ENCODE peak calls at places on chromosomes 7 and 10, in seven cellular contexts. S, A, F, X, W, Q and R are unnamed samples.

GRCh38 chr7:80387634-80388033 is 124.2 kb downstream of the GNAT3 start:
- DNase-seq in S (no peak), A (no peak), F (no peak), X (no peak), W (no peak), Q (no peak), R (no peak)

GRCh38 chr10:86600296-86600695 is 54.1 kb upstream of the OPN4 start:
- DNase-seq in S (no peak), A (no peak), F (no peak), X (no peak), W (no peak), Q (no peak), R (no peak)

GRCh38 chr10:102434251-102434913 is 2.0 kb upstream of the CUEDC2 start:
- DNase-seq in S (no peak), A (no peak), F (no peak), X (no peak), W (no peak), Q (no peak), R (no peak)

GRCh38 chr10:117442944-117443676 is 67.9 kb upstream of the PDZD8 start:
- DNase-seq in S (peak; percentile 84), A (peak; percentile 97), F (no peak), X (peak; percentile 47), W (no peak), Q (peak; percentile 80), R (peak; percentile 92)

GRCh38 chr10:83373659-83374058 is 765.6 kb upstream of the GHITM start:
- DNase-seq in S (no peak), A (no peak), F (no peak), X (no peak), W (no peak), Q (no peak), R (no peak)

GRCh38 chr10:5814110-5815107 is 1.2 kb upstream of the GDI2 start:
- DNase-seq in S (no peak), A (no peak), F (no peak), X (no peak), W (no peak), Q (no peak), R (no peak)

GRCh38 chr10:1737222-1738061 is at the start of gene ADARB2:
- DNase-seq in S (no peak), A (no peak), F (no peak), X (no peak), W (no peak), Q (no peak), R (no peak)

GRCh38 chr10:4061441-4061951 is 276.5 kb upstream of the KLF6 start:
- DNase-seq in S (no peak), A (peak; percentile 61), F (no peak), X (peak; percentile 55), W (no peak), Q (peak; percentile 59), R (peak; percentile 96)

GRCh38 chr7:89607797-89608196 is 546.5 kb upstream of the STEAP1 start:
- DNase-seq in S (no peak), A (no peak), F (no peak), X (no peak), W (no peak), Q (no peak), R (no peak)

GRCh38 chr10:43461950-43462349 is 25.0 kb downstream of the ZNF487 start:
- DNase-seq in S (peak; percentile 55), A (peak; percentile 35), F (no peak), X (no peak), W (peak; percentile 61), Q (no peak), R (no peak)

GRCh38 chr10:29517352-29517923 is 117.3 kb downstream of the SVIL start:
- DNase-seq in S (peak; percentile 61), A (no peak), F (no peak), X (no peak), W (no peak), Q (no peak), R (no peak)

GRCh38 chr7:131747625-131748024 is 191.2 kb upstream of the PODXL start:
- DNase-seq in S (no peak), A (no peak), F (no peak), X (no peak), W (no peak), Q (no peak), R (no peak)

GRCh38 chr7:55545496-55545895 is 26.8 kb downstream of the VOPP1 start:
- DNase-seq in S (no peak), A (no peak), F (no peak), X (no peak), W (no peak), Q (peak; percentile 31), R (no peak)

GRCh38 chr7:105204520-105204919 is 184.2 kb downstream of the SRPK2 start:
- DNase-seq in S (no peak), A (no peak), F (no peak), X (no peak), W (no peak), Q (no peak), R (no peak)

GRCh38 chr10:14658331-14659122 is 116.2 kb downstream of the FAM107B start:
- DNase-seq in S (peak; percentile 67), A (no peak), F (no peak), X (no peak), W (peak; percentile 15), Q (no peak), R (no peak)

GRCh38 chr7:137873524-137873923 is 26.8 kb upstream of the DGKI start:
- DNase-seq in S (no peak), A (no peak), F (no peak), X (no peak), W (no peak), Q (no peak), R (no peak)

GRCh38 chr10:77836299-77836820 is 90.2 kb downstream of the DLG5 start:
- DNase-seq in S (no peak), A (no peak), F (peak; percentile 27), X (no peak), W (no peak), Q (peak; percentile 58), R (peak; percentile 93)